ENCODE peak calls at places on chromosomes 7 and 10, in four cellular contexts. One of them, this sample, is unnamed.

GRCh38 chr7:7351156-7351555 is 168.8 kb downstream of the C1GALT1 start:
- DNase-seq in AG09309: no peak
- DNase-seq in fibroblast of the aortic adventitia: no peak
- DNase-seq in astrocyte of the spinal cord: no peak
- DNase-seq in this sample: no peak

GRCh38 chr10:99808285-99808684 is 25.8 kb downstream of the ABCC2 start:
- DNase-seq in fibroblast of the aortic adventitia: no peak
- DNase-seq in AG09309: no peak
- DNase-seq in astrocyte of the spinal cord: no peak
- DNase-seq in this sample: no peak

GRCh38 chr10:43648392-43649148 is at the start of gene ZNF32:
- DNase-seq in fibroblast of the aortic adventitia: peak
- DNase-seq in AG09309: peak
- DNase-seq in astrocyte of the spinal cord: peak
- DNase-seq in this sample: peak

GRCh38 chr7:17130281-17131059 is 168.0 kb upstream of the AHR start:
- DNase-seq in AG09309: peak
- DNase-seq in fibroblast of the aortic adventitia: peak
- DNase-seq in astrocyte of the spinal cord: peak
- DNase-seq in this sample: no peak

GRCh38 chr10:58511765-58512469 is 755 bp upstream of the BICC1 start:
- DNase-seq in AG09309: no peak
- DNase-seq in fibroblast of the aortic adventitia: peak
- DNase-seq in astrocyte of the spinal cord: no peak
- DNase-seq in this sample: peak

GRCh38 chr7:130821864-130822263 is 87.9 kb upstream of the KLF14 start:
- DNase-seq in astrocyte of the spinal cord: no peak
- DNase-seq in fibroblast of the aortic adventitia: no peak
- DNase-seq in AG09309: no peak
- DNase-seq in this sample: no peak

GRCh38 chr7:88455696-88456095 is 149.0 kb upstream of the STEAP4 start:
- DNase-seq in astrocyte of the spinal cord: peak
- DNase-seq in fibroblast of the aortic adventitia: no peak
- DNase-seq in AG09309: no peak
- DNase-seq in this sample: no peak

GRCh38 chr7:40058636-40059035 is 75.8 kb downstream of the MPLKIP start:
- DNase-seq in AG09309: no peak
- DNase-seq in fibroblast of the aortic adventitia: peak
- DNase-seq in astrocyte of the spinal cord: no peak
- DNase-seq in this sample: no peak

GRCh38 chr7:1324028-1324900 is 91.6 kb downstream of the UNCX start:
- DNase-seq in astrocyte of the spinal cord: no peak
- DNase-seq in AG09309: no peak
- DNase-seq in fibroblast of the aortic adventitia: no peak
- DNase-seq in this sample: no peak

GRCh38 chr7:152411389-152411788 is 24.4 kb downstream of the KMT2C start:
- DNase-seq in fibroblast of the aortic adventitia: no peak
- DNase-seq in AG09309: no peak
- DNase-seq in astrocyte of the spinal cord: no peak
- DNase-seq in this sample: no peak

GRCh38 chr7:149819961-149820340 is 18.2 kb upstream of the ZNF862 start:
- DNase-seq in fibroblast of the aortic adventitia: no peak
- DNase-seq in AG09309: no peak
- DNase-seq in astrocyte of the spinal cord: no peak
- DNase-seq in this sample: no peak

GRCh38 chr7:98322331-98323260 is 41.1 kb downstream of the BRI3 start:
- DNase-seq in astrocyte of the spinal cord: peak
- DNase-seq in AG09309: no peak
- DNase-seq in fibroblast of the aortic adventitia: no peak
- DNase-seq in this sample: no peak

GRCh38 chr10:7411671-7412481 is 1.0 kb upstream of the SFMBT2 start:
- DNase-seq in AG09309: no peak
- DNase-seq in fibroblast of the aortic adventitia: no peak
- DNase-seq in astrocyte of the spinal cord: no peak
- DNase-seq in this sample: no peak

GRCh38 chr10:7410306-7410799 is 481 bp downstream of the SFMBT2 start:
- DNase-seq in AG09309: no peak
- DNase-seq in astrocyte of the spinal cord: no peak
- DNase-seq in fibroblast of the aortic adventitia: no peak
- DNase-seq in this sample: peak

GRCh38 chr10:7409732-7410168 is 1.1 kb downstream of the SFMBT2 start:
- DNase-seq in astrocyte of the spinal cord: peak
- DNase-seq in fibroblast of the aortic adventitia: no peak
- DNase-seq in AG09309: no peak
- DNase-seq in this sample: peak

GRCh38 chr10:7412482-7413251 is 1.8 kb upstream of the SFMBT2 start:
- DNase-seq in fibroblast of the aortic adventitia: no peak
- DNase-seq in astrocyte of the spinal cord: no peak
- DNase-seq in AG09309: no peak
- DNase-seq in this sample: no peak

GRCh38 chr10:7410800-7411670 is at the start of gene SFMBT2:
- DNase-seq in astrocyte of the spinal cord: peak
- DNase-seq in AG09309: peak
- DNase-seq in fibroblast of the aortic adventitia: peak
- DNase-seq in this sample: peak
- TF ChIP-seq CTCF in astrocyte of the spinal cord: no peak
- TF ChIP-seq CTCF in AG09309: no peak
- TF ChIP-seq CTCF in fibroblast of the aortic adventitia: peak
- TF ChIP-seq CTCF in this sample: no peak

GRCh38 chr10:17183110-17183509 is 18.4 kb downstream of the TRDMT1 start:
- DNase-seq in AG09309: no peak
- DNase-seq in astrocyte of the spinal cord: no peak
- DNase-seq in fibroblast of the aortic adventitia: no peak
- DNase-seq in this sample: no peak
- TF ChIP-seq CTCF in AG09309: no peak
- TF ChIP-seq CTCF in astrocyte of the spinal cord: peak
- TF ChIP-seq CTCF in fibroblast of the aortic adventitia: peak
- TF ChIP-seq CTCF in this sample: no peak

GRCh38 chr10:30384791-30385201 is 35.7 kb upstream of the MTPAP start:
- DNase-seq in fibroblast of the aortic adventitia: no peak
- DNase-seq in astrocyte of the spinal cord: peak
- DNase-seq in AG09309: no peak
- DNase-seq in this sample: peak
- TF ChIP-seq CTCF in fibroblast of the aortic adventitia: peak
- TF ChIP-seq CTCF in astrocyte of the spinal cord: peak
- TF ChIP-seq CTCF in AG09309: peak
- TF ChIP-seq CTCF in this sample: peak

DNA sequence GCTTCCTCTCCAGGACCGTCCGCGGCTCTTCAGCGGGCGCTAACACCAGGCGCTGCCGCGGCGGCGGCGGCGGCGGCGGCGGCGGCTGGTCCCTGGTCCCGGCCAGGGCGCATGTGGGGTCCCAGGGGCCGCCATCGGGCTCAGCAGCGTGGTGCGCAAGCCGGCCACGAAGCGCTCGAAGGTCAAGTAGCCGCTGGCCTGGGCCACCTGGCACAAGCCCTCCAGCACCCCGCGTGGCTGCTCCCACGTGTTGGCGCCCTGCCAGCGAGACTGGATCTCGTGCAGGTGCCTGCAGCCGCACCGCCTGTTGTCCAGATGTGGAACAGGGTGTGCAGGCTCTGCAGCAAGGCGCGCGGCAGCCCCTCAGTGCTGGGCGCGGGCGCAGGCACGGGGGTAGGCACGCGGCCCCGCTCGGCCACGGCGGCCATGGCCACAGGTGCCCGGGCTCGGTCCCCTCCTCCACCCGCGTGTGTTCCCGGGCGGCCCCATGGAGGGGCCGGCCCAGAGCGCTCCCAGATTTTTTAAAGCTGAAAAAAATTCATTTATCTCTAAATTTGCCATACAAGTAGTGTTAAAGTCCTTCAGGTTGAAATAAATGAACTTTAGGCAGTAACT is 884.2 kb upstream of the ZNF722 start:
- DNase-seq in AG09309: no peak
- DNase-seq in astrocyte of the spinal cord: no peak
- DNase-seq in fibroblast of the aortic adventitia: no peak
- DNase-seq in this sample: no peak
- TF ChIP-seq CTCF in AG09309: no peak
- TF ChIP-seq CTCF in astrocyte of the spinal cord: no peak
- TF ChIP-seq CTCF in fibroblast of the aortic adventitia: no peak
- TF ChIP-seq CTCF in this sample: no peak

GRCh38 chr10:122164028-122164601 is 107.0 kb upstream of the BTBD16 start:
- DNase-seq in AG09309: no peak
- DNase-seq in astrocyte of the spinal cord: peak
- DNase-seq in fibroblast of the aortic adventitia: no peak
- DNase-seq in this sample: no peak
- TF ChIP-seq CTCF in AG09309: no peak
- TF ChIP-seq CTCF in astrocyte of the spinal cord: peak
- TF ChIP-seq CTCF in fibroblast of the aortic adventitia: no peak
- TF ChIP-seq CTCF in this sample: no peak

GRCh38 chr7:36182854-36183604 is 30.0 kb downstream of the EEPD1 start:
- DNase-seq in fibroblast of the aortic adventitia: no peak
- DNase-seq in astrocyte of the spinal cord: no peak
- DNase-seq in AG09309: no peak
- DNase-seq in this sample: no peak
- TF ChIP-seq CTCF in fibroblast of the aortic adventitia: no peak
- TF ChIP-seq CTCF in astrocyte of the spinal cord: no peak
- TF ChIP-seq CTCF in AG09309: no peak
- TF ChIP-seq CTCF in this sample: no peak

DNA sequence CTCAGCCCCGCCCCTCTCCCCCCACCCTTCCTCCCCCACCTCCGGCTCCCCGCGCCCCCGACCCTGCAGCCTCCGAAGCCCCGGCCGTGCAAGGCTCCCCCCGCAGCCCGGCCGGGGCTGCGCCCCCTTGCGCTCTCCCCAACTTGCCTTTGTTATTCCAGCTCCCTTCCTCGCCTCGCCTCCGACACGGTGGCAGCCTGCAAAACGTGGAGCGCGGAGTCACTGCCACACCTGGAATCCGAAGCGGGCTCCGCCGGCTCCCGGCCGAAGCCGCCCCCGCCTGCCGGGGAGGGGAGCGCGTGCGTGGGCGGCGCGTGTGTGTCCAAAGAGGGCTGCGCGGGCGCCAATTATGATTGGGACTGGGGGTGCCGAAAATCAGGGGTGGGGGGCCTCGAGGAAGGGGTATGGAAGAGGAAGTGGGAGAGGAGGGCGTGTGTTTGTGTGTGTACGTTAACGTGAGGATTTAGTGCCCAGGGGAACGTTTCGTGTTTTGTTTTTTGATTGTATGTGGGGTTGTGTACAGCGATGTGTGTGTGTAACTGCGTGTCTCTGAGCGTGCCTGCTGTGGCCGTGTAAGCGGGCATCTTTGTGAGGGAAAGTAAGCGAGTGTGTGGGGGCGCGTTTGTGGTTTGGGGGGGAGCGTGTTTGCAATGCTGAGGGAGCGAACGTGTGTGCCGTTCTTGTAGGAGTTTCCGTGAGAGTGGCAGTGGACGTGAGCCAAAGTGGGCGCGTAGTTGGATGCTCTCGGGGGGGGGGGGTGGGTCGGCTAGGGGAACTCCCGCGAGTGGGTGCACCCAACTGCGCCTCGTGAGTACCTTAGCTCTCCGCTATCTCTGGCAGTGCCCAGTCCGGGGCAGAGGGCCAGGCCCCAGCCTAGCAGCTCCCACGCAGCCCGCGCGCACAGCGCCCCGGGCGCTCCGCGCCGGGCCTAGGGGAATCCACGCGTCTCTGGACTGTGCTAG is 1.2 kb upstream of the ZMIZ1 start:
- DNase-seq in AG09309: peak
- DNase-seq in fibroblast of the aortic adventitia: peak
- DNase-seq in astrocyte of the spinal cord: peak
- DNase-seq in this sample: peak
- TF ChIP-seq CTCF in AG09309: no peak
- TF ChIP-seq CTCF in fibroblast of the aortic adventitia: peak
- TF ChIP-seq CTCF in astrocyte of the spinal cord: peak
- TF ChIP-seq CTCF in this sample: peak

DNA sequence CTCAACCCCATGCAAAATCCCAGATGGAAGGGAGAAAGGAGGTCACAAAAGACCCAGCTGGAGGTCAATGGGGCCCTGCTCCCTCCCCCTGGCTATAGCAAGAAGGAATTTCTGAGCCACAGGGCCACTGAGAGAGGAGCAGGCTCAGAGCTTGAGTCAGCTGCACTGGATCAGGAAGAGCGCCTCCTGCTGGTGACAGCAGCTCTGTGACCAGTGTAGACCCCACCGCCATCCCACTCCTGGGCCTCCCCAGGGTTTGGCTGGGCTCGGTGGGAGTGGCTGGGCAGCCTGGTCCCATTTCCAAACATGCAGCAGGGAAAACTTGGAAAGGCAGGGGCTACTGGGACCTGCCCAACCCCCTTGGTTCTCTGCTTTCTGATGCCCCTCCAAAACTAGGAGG is 31.5 kb upstream of the PRLHR start:
- DNase-seq in astrocyte of the spinal cord: no peak
- DNase-seq in fibroblast of the aortic adventitia: no peak
- DNase-seq in AG09309: no peak
- DNase-seq in this sample: no peak
- TF ChIP-seq CTCF in astrocyte of the spinal cord: no peak
- TF ChIP-seq CTCF in fibroblast of the aortic adventitia: no peak
- TF ChIP-seq CTCF in AG09309: peak
- TF ChIP-seq CTCF in this sample: peak

DNA sequence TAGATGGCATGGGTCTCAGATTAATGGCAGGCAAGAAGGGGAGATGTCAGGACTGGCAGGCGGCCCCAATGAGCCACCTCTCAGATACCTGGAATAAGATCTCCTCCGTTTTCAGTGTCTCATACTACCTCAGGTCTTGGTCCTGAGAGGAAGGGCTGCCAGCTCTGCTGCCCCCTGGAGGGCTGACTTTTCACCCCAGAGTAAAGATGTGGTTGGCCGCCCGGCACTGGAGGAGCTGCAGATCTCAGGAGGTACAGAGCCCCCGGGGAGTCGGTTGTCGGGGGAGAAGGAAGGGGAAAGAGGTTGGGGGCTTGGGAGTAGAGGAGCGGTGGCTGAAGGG is 642 bp upstream of the COL13A1 start:
- DNase-seq in astrocyte of the spinal cord: peak
- DNase-seq in fibroblast of the aortic adventitia: peak
- DNase-seq in AG09309: no peak
- DNase-seq in this sample: peak
- TF ChIP-seq CTCF in astrocyte of the spinal cord: peak
- TF ChIP-seq CTCF in fibroblast of the aortic adventitia: peak
- TF ChIP-seq CTCF in AG09309: peak
- TF ChIP-seq CTCF in this sample: peak

This sample was measured in GM13977.